ENCODE peak calls at places on chromosomes 12 and 14, in nine cellular contexts. B, J, P, L, W, V, S, F and U are unnamed samples.

GRCh38 chr12:107474639-107475539 is 210.7 kb upstream of the PWP1 start:
- DNase-seq in W (no peak), J (no peak), F (no peak), V (peak), L (no peak), S (no peak), B (no peak), P (no peak), U (no peak)

GRCh38 chr12:56457817-56458216 is 3.4 kb upstream of the MIP start:
- DNase-seq in W (no peak), P (no peak), S (no peak), V (no peak), B (no peak), L (no peak), J (no peak), F (no peak), U (no peak)

GRCh38 chr12:47891356-47891755 is 13.4 kb downstream of the VDR start:
- DNase-seq in P (no peak), W (no peak), V (no peak), L (peak), J (no peak), F (no peak), S (no peak), B (no peak), U (no peak)

GRCh38 chr12:26304273-26304672 is 108.9 kb downstream of the SSPN start:
- DNase-seq in W (no peak), J (no peak), L (no peak), V (no peak), S (no peak), F (no peak), P (no peak), B (no peak), U (no peak)

GRCh38 chr14:49294736-49295135 is 291.4 kb downstream of the RPS29 start:
- DNase-seq in S (no peak), F (no peak), L (no peak), B (no peak), P (no peak), J (no peak), W (no peak), V (no peak), U (no peak)

GRCh38 chr14:94411638-94412037 is 23.2 kb upstream of the SERPINA1 start:
- DNase-seq in S (no peak), B (no peak), P (no peak), W (no peak), F (no peak), V (no peak), J (no peak), L (no peak), U (no peak)

GRCh38 chr14:103534576-103535061 is 5.6 kb downstream of the TRMT61A start:
- DNase-seq in J (no peak), B (no peak), F (no peak), S (no peak), V (no peak), W (no peak), L (no peak), P (no peak), U (peak)

GRCh38 chr12:100359248-100359647 is 2.4 kb downstream of the SLC17A8 start:
- DNase-seq in P (no peak), S (no peak), W (no peak), L (no peak), J (no peak), F (no peak), B (no peak), V (no peak), U (no peak)

GRCh38 chr12:121992059-121992879 is 29.4 kb upstream of the BCL7A start:
- DNase-seq in V (peak), L (no peak), S (no peak), J (no peak), W (peak), F (no peak), B (peak), P (peak), U (no peak)

GRCh38 chr12:71663561-71664410 is at the start of the genes THAP2 and ZFC3H1:
- DNase-seq in S (peak), B (peak), L (peak), J (peak), W (peak), P (peak), F (peak), V (peak), U (peak)

GRCh38 chr14:22026527-22026926 is 352.9 kb upstream of the OR4E1 start:
- DNase-seq in W (no peak), F (no peak), S (no peak), B (no peak), V (no peak), P (peak), J (no peak), L (no peak), U (no peak)

GRCh38 chr14:103341250-103342129 is 7.5 kb downstream of the EIF5 start:
- DNase-seq in J (no peak), B (no peak), F (no peak), W (no peak), L (no peak), P (no peak), V (no peak), S (no peak), U (no peak)

GRCh38 chr14:64421166-64421565 is 33.0 kb downstream of the MTHFD1 start:
- DNase-seq in F (no peak), V (peak), B (no peak), P (no peak), J (no peak), W (no peak), S (no peak), L (no peak), U (no peak)

GRCh38 chr12:121079736-121080272 is 40.8 kb upstream of the OASL start:
- DNase-seq in S (no peak), V (no peak), B (no peak), J (no peak), P (no peak), F (no peak), L (no peak), W (no peak), U (no peak)

GRCh38 chr12:121516437-121517011 is 64.3 kb downstream of the KDM2B start:
- DNase-seq in S (no peak), F (no peak), V (no peak), L (no peak), B (no peak), J (no peak), W (no peak), P (no peak), U (no peak)

GRCh38 chr12:111467092-111467861 is 61.6 kb downstream of the SH2B3 start:
- DNase-seq in B (no peak), P (no peak), L (no peak), V (peak), W (no peak), F (no peak), J (no peak), S (no peak), U (no peak)

GRCh38 chr14:104973215-104974145 is 4.7 kb downstream of the AHNAK2 start:
- DNase-seq in S (no peak), B (peak), L (peak), P (peak), W (peak), V (peak), F (peak), J (no peak), U (peak)

GRCh38 chr14:86346818-86347384 is 817.0 kb downstream of the FLRT2 start:
- DNase-seq in B (no peak), J (no peak), W (no peak), S (no peak), P (no peak), V (no peak), F (no peak), L (no peak), U (no peak)

GRCh38 chr14:63996575-63997220 is 143.9 kb downstream of the SYNE2 start:
- DNase-seq in L (no peak), P (no peak), V (peak), J (no peak), S (no peak), B (no peak), W (no peak), F (no peak), U (no peak)

GRCh38 chr12:120539303-120539702 is 5.1 kb downstream of the RNF10 start:
- DNase-seq in L (no peak), J (no peak), B (no peak), S (no peak), W (no peak), F (no peak), V (peak), P (no peak), U (no peak)

GRCh38 chr12:43011383-43011926 is 421.9 kb upstream of the PRICKLE1 start:
- DNase-seq in F (no peak), V (no peak), W (no peak), B (no peak), P (no peak), L (no peak), J (no peak), S (no peak), U (no peak)

GRCh38 chr12:25388216-25388615 is 137.5 kb upstream of the KRAS start:
- DNase-seq in P (no peak), W (no peak), J (no peak), F (no peak), L (no peak), S (no peak), B (no peak), V (no peak), U (no peak)

GRCh38 chr14:76267322-76268012 is 108.5 kb upstream of the ESRRB start:
- DNase-seq in W (no peak), V (peak), J (peak), B (peak), L (peak), F (peak), S (peak), P (peak), U (peak)

GRCh38 chr14:93978735-93979134 is 2.4 kb upstream of the ASB2 start:
- DNase-seq in L (no peak), V (no peak), P (no peak), S (no peak), W (no peak), F (no peak), J (no peak), B (no peak), U (no peak)

GRCh38 chr14:36313206-36313605 is 7.2 kb downstream of the MBIP start:
- DNase-seq in L (no peak), J (no peak), P (no peak), V (no peak), W (no peak), S (no peak), B (no peak), F (no peak), U (no peak)

GRCh38 chr12:89414851-89415250 is 62.5 kb upstream of the DUSP6 start:
- DNase-seq in V (peak), S (no peak), P (no peak), L (no peak), J (no peak), F (no peak), B (no peak), W (peak), U (no peak)

GRCh38 chr12:51635371-51635770 is 44.3 kb downstream of the SCN8A start:
- DNase-seq in B (no peak), P (no peak), J (no peak), W (no peak), V (no peak), F (no peak), L (no peak), S (no peak), U (no peak)

GRCh38 chr14:64115401-64115800 is 178.8 kb downstream of the ESR2 start:
- DNase-seq in J (no peak), B (no peak), P (no peak), F (no peak), L (no peak), V (no peak), S (no peak), W (no peak), U (no peak)

GRCh38 chr12:89259831-89260230 is 92.5 kb downstream of the DUSP6 start:
- DNase-seq in P (no peak), L (no peak), V (peak), W (no peak), J (no peak), F (no peak), S (no peak), B (no peak), U (no peak)

GRCh38 chr14:81302613-81303012 is 81.9 kb upstream of the GTF2A1 start:
- DNase-seq in W (no peak), L (no peak), P (peak), J (no peak), B (no peak), S (no peak), F (no peak), V (no peak), U (no peak)

GRCh38 chr12:86376052-86376451 is 119.9 kb upstream of the MGAT4C start:
- DNase-seq in J (no peak), S (no peak), L (no peak), V (no peak), W (no peak), B (no peak), P (peak), F (peak), U (no peak)

GRCh38 chr12:109679716-109680520 is 33.7 kb upstream of the FAM222A start:
- DNase-seq in V (no peak), W (no peak), L (no peak), B (no peak), J (no peak), S (peak), P (no peak), F (no peak), U (no peak)

GRCh38 chr14:55129086-55129427 is at the start of gene LGALS3:
- DNase-seq in P (peak), S (peak), F (peak), V (peak), J (peak), B (peak), W (no peak), L (peak), U (peak)

GRCh38 chr12:3753549-3754284 is 808 bp upstream of the CRACR2A start:
- DNase-seq in W (no peak), J (peak), F (peak), B (no peak), L (peak), P (no peak), V (peak), S (no peak), U (peak)

GRCh38 chr14:59252772-59253500 is 64.5 kb downstream of the DAAM1 start:
- DNase-seq in W (no peak), P (no peak), L (no peak), V (no peak), J (no peak), S (no peak), F (no peak), B (no peak), U (no peak)

GRCh38 chr14:53929871-53930685 is 26.5 kb downstream of the BMP4 start:
- DNase-seq in B (no peak), W (no peak), S (no peak), F (no peak), V (no peak), J (peak), P (peak), L (no peak), U (no peak)
- TF ChIP-seq CTCF in B (peak), W (no peak), S (peak), F (peak), V (peak), J (peak), P (peak), L (no peak), U (peak)

DNA sequence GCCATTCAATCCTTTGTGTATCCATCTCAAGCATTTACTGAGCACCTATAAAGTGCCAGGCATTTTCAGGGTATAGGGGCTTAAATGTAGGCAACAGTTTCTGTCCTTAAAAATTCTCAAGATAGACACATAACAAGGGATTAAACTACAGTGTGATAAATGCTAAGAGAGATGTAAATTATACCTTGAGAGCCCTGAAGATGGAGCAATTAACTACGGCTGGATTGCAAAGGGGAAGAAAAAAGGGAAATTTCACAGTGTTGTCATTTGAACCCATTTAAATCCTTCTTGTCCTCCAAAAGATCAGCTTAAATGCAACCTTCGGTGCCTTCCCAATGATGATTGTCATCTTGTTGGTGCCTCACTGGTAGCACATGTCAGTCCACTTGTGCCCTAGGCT is 11.5 kb upstream of the IL26 start:
- DNase-seq in V (peak), B (no peak), J (no peak), W (no peak), S (no peak), P (no peak), L (no peak), F (no peak), U (no peak)
- TF ChIP-seq CTCF in V (no peak), B (no peak), J (no peak), W (peak), S (no peak), P (no peak), L (no peak), F (no peak), U (peak)

GRCh38 chr14:99382781-99383456 is 97.7 kb downstream of the SETD3 start:
- DNase-seq in J (no peak), P (peak), B (no peak), W (no peak), S (no peak), L (no peak), F (no peak), V (peak), U (no peak)
- TF ChIP-seq CTCF in J (no peak), P (no peak), B (no peak), W (no peak), S (no peak), L (no peak), F (no peak), V (no peak), U (no peak)

DNA sequence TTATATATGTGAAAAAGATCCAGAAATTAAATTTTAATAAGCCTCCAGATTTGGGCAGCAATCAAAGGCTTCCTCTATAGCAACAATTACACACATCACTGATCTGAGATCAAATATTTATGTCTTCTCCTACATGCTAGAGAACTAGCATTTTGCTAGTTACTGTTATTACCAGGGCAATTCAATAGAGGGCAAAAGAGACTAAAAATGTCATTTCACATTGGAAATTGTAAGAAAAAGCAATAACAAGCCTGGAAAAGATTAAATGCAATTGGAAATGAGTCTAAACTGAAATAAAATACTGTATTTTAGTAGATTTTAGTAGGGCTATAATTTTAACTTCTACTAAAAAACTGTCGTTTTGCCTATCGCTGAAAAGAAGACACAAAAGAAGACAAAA is 32.6 kb upstream of the ANO6 start:
- DNase-seq in S (no peak), L (no peak), W (no peak), V (peak), P (no peak), J (no peak), B (no peak), F (no peak), U (no peak)
- TF ChIP-seq CTCF in S (no peak), L (peak), W (peak), V (peak), P (no peak), J (peak), B (no peak), F (peak), U (peak)